ENCODE peak calls at places on chromosomes 1 and 21, in four cellular contexts. W is fibroblast of pulmonary artery, D is tibial artery, B is fibroblast of villous mesenchyme. Q is an unnamed sample.

GRCh38 chr1:167805041-167805556 is 83.3 kb downstream of the MPZL1 start:
- DNase-seq in W (no peak), D (no peak), B (peak; percentile 16), Q (no peak)

GRCh38 chr1:179867493-179868330 is 9.9 kb downstream of the TOR1AIP2 start:
- DNase-seq in W (peak; percentile 53), D (no peak), B (peak; percentile 67), Q (peak; percentile 70)

GRCh38 chr1:2258996-2259395 is 30.9 kb downstream of the SKI start:
- DNase-seq in W (no peak), D (no peak), B (no peak), Q (no peak)

GRCh38 chr1:162916407-162916806 is 55.4 kb upstream of the CCDC190 start:
- DNase-seq in W (peak; percentile 85), D (no peak), B (peak; percentile 57), Q (peak; percentile 74)

GRCh38 chr1:158003409-158003805 is 10.0 kb downstream of the KIRREL1 start:
- DNase-seq in W (peak; percentile 58), D (peak; percentile 66), B (peak; percentile 65), Q (no peak)

GRCh38 chr21:44834231-44834950 is 16.5 kb upstream of the SUMO3 start:
- DNase-seq in W (no peak), D (peak; percentile 51), B (no peak), Q (no peak)

GRCh38 chr1:220113136-220113695 is 19.3 kb downstream of the IARS2 start:
- DNase-seq in W (peak; percentile 45), D (no peak), B (peak; percentile 23), Q (peak; percentile 65)

GRCh38 chr1:76425843-76426145 is 351.2 kb downstream of the ST6GALNAC3 start:
- DNase-seq in W (peak; percentile 86), D (no peak), B (peak; percentile 90), Q (peak; percentile 69)

GRCh38 chr1:216450252-216450651 is 27.0 kb upstream of the USH2A start:
- DNase-seq in W (no peak), D (no peak), B (no peak), Q (peak; percentile 8)

GRCh38 chr1:91768786-91769697 is 116.9 kb downstream of the TGFBR3 start:
- DNase-seq in W (no peak), D (no peak), B (no peak), Q (no peak)

GRCh38 chr1:155008015-155008941 is 5.7 kb downstream of the ZBTB7B start:
- DNase-seq in W (no peak), D (no peak), B (no peak), Q (no peak)

GRCh38 chr1:22349302-22350043 is 102.2 kb upstream of the ZBTB40 start:
- DNase-seq in W (no peak), D (no peak), B (no peak), Q (no peak)

GRCh38 chr1:59972216-59972924 is 45.8 kb upstream of the CYP2J2 start:
- DNase-seq in W (no peak), D (no peak), B (no peak), Q (no peak)

GRCh38 chr1:232329103-232329788 is 300.7 kb downstream of the SIPA1L2 start:
- DNase-seq in W (no peak), D (no peak), B (no peak), Q (no peak)
- H3K4me3 ChIP-seq in W (no peak overlapping the region), D (no peak overlapping the region), B (no peak overlapping the region), Q (no peak overlapping the region)

GRCh38 chr21:14092834-14093560 is 117.8 kb downstream of the LIPI start:
- DNase-seq in W (no peak), D (no peak), B (no peak), Q (no peak)

GRCh38 chr21:14096172-14096571 is 114.6 kb downstream of the LIPI start:
- DNase-seq in W (no peak), D (no peak), B (no peak), Q (no peak)

GRCh38 chr21:14095021-14095420 is 115.7 kb downstream of the LIPI start:
- DNase-seq in W (no peak), D (no peak), B (no peak), Q (no peak)

GRCh38 chr21:14097881-14098499 is 112.8 kb downstream of the LIPI start:
- DNase-seq in W (no peak), D (no peak), B (no peak), Q (no peak)

GRCh38 chr21:14096577-14096976 is 114.2 kb downstream of the LIPI start:
- DNase-seq in W (no peak), D (no peak), B (no peak), Q (no peak)
- TF ChIP-seq CTCF in W (no peak), D (no peak), B (no peak), Q (no peak)

GRCh38 chr1:233328661-233329498 is 1.4 kb downstream of the MAP3K21 start:
- DNase-seq in W (no peak), D (no peak), B (no peak), Q (no peak)
- H3K4me3 ChIP-seq in W (peak overlapping the region; percentile 44), D (peak overlapping the region; percentile 56), B (peak overlapping the region; percentile 56), Q (peak overlapping the region; percentile 49)

GRCh38 chr21:36170823-36171222 is 14.2 kb downstream of the DOP1B start:
- DNase-seq in W (no peak), D (no peak), B (no peak), Q (no peak)
- TF ChIP-seq CTCF in W (no peak), D (no peak), B (no peak), Q (no peak)

GRCh38 chr1:44784094-44785026 is 3.6 kb downstream of the BEST4 start:
- DNase-seq in W (no peak), D (no peak), B (no peak), Q (no peak)

GRCh38 chr1:44785027-44785376 is 3.0 kb downstream of the BEST4 start:
- DNase-seq in W (no peak), D (no peak), B (no peak), Q (no peak)

GRCh38 chr1:44786138-44786840 is 1.7 kb downstream of the BEST4 start:
- DNase-seq in W (peak; percentile 59), D (peak; percentile 83), B (peak; percentile 56), Q (peak; percentile 58)

GRCh38 chr1:44785501-44786137 is 2.4 kb downstream of the BEST4 start:
- DNase-seq in W (no peak), D (no peak), B (no peak), Q (no peak)

GRCh38 chr1:44783697-44784093 is 4.3 kb downstream of the BEST4 start:
- DNase-seq in W (no peak), D (no peak), B (no peak), Q (no peak)
- H3K4me3 ChIP-seq in W (peak overlapping the region; percentile 29), D (peak overlapping the region; percentile 55), B (peak overlapping the region; percentile 36), Q (no peak overlapping the region)

DNA sequence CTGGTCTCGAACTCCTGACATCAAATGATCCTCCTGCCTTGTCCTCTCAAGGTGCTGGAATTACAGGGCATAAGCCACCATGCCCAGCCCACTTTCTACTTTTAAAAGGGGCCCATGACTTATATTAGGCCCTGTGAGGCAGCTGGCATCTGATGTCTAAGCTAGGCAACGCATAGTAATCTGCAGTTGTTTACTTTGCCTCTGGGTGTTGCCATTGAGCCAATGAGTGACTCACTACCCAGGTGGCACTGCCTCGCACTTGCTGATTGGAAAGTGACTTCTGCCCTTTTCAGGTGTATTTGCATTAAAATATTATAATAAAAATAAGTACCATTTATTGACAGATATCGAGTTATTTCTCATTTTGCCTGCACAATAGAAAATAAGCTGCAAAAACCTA is 84.9 kb downstream of the KIF14 start:
- DNase-seq in W (peak; percentile 17), D (no peak), B (peak; percentile 16), Q (peak; percentile 40)
- TF ChIP-seq CTCF in W (no peak), D (no peak), B (no peak), Q (no peak)

Q was measured in cardiac fibroblast.